ENCODE peak calls at places on chromosomes 4 and X, in six cellular contexts. A is stomach, U is sigmoid colon, C is upper lobe of left lung, W is transverse colon, M is A549. O is an unnamed sample.

GRCh38 chr4:41120297-41121217 is 93.8 kb downstream of the APBB2 start:
- DNase-seq in W (peak; percentile 45), M (no peak), A (peak; percentile 62), C (peak; percentile 76), U (peak; percentile 92), O (peak; percentile 87)

GRCh38 chr4:105106416-105106815 is 40.3 kb upstream of the TET2 start:
- DNase-seq in W (no peak), A (no peak), M (no peak), C (no peak), U (no peak), O (peak; percentile 13)

GRCh38 chrX:139892512-139892911 is 40.3 kb downstream of the ATP11C start:
- DNase-seq in U (no peak), M (no peak), A (no peak), C (no peak), W (no peak), O (no peak)

GRCh38 chr4:15682790-15683495 is 1.3 kb downstream of the FAM200B start:
- DNase-seq in C (no peak), W (no peak), U (no peak), M (no peak), A (no peak), O (no peak)

GRCh38 chr4:30962949-30963348 is 242.8 kb downstream of the PCDH7 start:
- DNase-seq in W (no peak), U (no peak), M (no peak), A (no peak), C (no peak), O (no peak)

GRCh38 chr4:72319596-72319995 is 249.4 kb downstream of the ADAMTS3 start:
- DNase-seq in C (no peak), U (no peak), W (no peak), M (no peak), A (no peak), O (no peak)

GRCh38 chr4:106056914-106057313 is 161.6 kb downstream of the NPNT start:
- DNase-seq in M (no peak), C (no peak), U (no peak), A (no peak), W (no peak), O (no peak)

GRCh38 chr4:83905952-83906351 is 370.0 kb downstream of the GPAT3 start:
- DNase-seq in C (no peak), A (no peak), U (no peak), M (peak; percentile 17), W (no peak), O (no peak)

GRCh38 chr4:4856071-4857000 is 3.1 kb upstream of the MSX1 start:
- DNase-seq in C (no peak), M (no peak), W (no peak), A (no peak), U (peak; percentile 45), O (no peak)

GRCh38 chr4:24850669-24851068 is 55.3 kb downstream of the SOD3 start:
- DNase-seq in W (peak; percentile 10), A (no peak), C (no peak), M (peak; percentile 10), U (peak; percentile 71), O (no peak)

GRCh38 chr4:8648816-8649630 is 56.5 kb downstream of the CPZ start:
- DNase-seq in A (peak; percentile 21), W (no peak), M (no peak), U (peak; percentile 50), C (no peak), O (no peak)

GRCh38 chr4:106017975-106018374 is 122.7 kb downstream of the NPNT start:
- DNase-seq in C (no peak), M (no peak), A (no peak), U (no peak), W (no peak), O (no peak)

GRCh38 chr4:185112104-185112503 is 31.0 kb upstream of the SLC25A4 start:
- DNase-seq in U (no peak), C (peak; percentile 63), W (no peak), A (peak; percentile 58), M (peak; percentile 71), O (no peak)

GRCh38 chr4:37799941-37800554 is 26.4 kb upstream of the PGM2 start:
- DNase-seq in U (no peak), C (no peak), M (no peak), W (no peak), A (no peak), O (no peak)

GRCh38 chrX:94204524-94204923 is 530.5 kb downstream of the FAM133A start:
- DNase-seq in C (no peak), M (no peak), W (no peak), U (no peak), A (no peak), O (no peak)

GRCh38 chrX:109384569-109385174 is 97.2 kb downstream of the GUCY2F start:
- DNase-seq in C (no peak), U (no peak), M (peak; percentile 11), A (no peak), W (no peak), O (no peak)

GRCh38 chrX:40267334-40268118 is 169.8 kb upstream of the BCOR start:
- DNase-seq in M (no peak), A (no peak), W (no peak), U (peak; percentile 71), C (no peak), O (no peak)

GRCh38 chr4:84218002-84218401 is 281.1 kb downstream of the NKX6-1 start:
- DNase-seq in C (no peak), A (no peak), M (no peak), U (no peak), W (no peak), O (no peak)

GRCh38 chrX:51955200-51955599 is 61.8 kb downstream of the MAGED1 start:
- DNase-seq in W (no peak), C (no peak), U (no peak), A (no peak), M (no peak), O (no peak)

GRCh38 chrX:17361620-17362019 is 13.4 kb upstream of the NHS start:
- DNase-seq in U (no peak), C (no peak), M (peak; percentile 52), W (no peak), A (no peak), O (no peak)

GRCh38 chrX:23656684-23657083 is 10.6 kb upstream of the PRDX4 start:
- DNase-seq in W (no peak), U (no peak), C (no peak), A (no peak), M (no peak), O (no peak)

DNA sequence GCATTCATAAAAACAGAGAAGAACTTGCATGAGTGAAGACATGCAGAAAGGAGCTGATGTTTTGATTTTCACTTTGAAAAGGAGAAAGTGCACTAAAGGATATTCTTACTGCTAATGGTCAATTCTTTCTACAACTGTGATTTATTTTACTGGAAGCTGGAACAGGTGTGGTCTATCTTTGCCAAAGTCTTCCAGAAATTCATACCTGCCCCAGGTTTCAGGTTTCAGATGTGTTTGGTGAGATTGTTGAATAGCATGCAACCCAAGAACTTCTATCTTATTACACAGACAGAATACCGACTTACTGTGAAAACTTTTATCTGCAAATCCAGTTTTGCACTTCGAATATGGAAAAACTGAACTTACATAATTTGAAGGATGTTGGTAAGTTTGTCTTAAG is 388.3 kb downstream of the PDGFC start:
- DNase-seq in U (no peak), W (no peak), A (no peak), C (no peak), M (no peak), O (no peak)
- TF ChIP-seq EP300 in U (no peak), W (no peak), A (no peak), C (no peak), M (no peak), O (no peak)

DNA sequence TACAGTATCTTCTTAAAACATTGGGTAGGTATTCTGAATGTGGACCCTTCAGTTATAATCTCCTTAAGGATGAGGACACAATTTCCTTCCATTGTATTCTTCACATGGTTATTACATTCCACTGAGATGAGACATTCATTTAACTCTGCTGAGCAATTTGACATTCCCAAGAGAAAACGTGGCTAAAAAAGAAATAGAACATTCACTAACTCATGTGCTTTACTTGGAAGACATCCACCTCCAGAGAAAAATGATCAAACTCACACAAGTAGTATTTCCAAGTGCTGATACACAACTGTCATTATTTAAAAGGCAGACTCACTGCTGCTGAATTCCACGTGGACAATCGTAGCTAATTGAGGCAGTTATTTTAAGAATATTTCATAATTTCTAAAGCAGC is 227.9 kb upstream of the ANKRD50 start:
- DNase-seq in U (no peak), C (no peak), M (peak; percentile 42), A (no peak), W (no peak), O (no peak)
- TF ChIP-seq EP300 in U (no peak), C (no peak), M (no peak), A (no peak), W (no peak), O (no peak)

GRCh38 chrX:153791104-153791852 is 2.9 kb downstream of the IDH3G start:
- DNase-seq in M (no peak), W (no peak), A (no peak), U (no peak), C (no peak), O (no peak)
- TF ChIP-seq EP300 in M (no peak), W (no peak), A (no peak), U (no peak), C (no peak), O (no peak)

DNA sequence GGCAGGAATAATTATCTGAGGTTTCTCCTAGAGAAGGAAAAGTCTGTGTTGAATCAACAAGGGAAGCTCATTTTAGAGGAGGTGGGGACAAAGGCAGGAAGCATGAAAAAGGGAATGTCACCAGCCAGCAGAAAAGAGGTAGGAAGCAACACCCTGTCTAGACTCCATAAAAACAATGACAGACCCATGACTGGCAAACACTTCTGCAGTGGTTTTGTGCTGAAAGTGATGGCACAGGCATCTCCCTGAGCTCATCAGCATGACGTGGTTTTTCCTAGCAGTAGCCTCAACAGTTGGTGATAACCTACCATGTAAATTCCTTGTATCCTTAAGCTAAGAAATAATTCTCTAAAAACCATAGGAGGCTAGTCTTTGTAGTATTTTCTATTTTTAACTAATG is 110.7 kb upstream of the GALNT7 start:
- DNase-seq in A (no peak), M (no peak), U (no peak), W (no peak), C (no peak), O (no peak)
- TF ChIP-seq EP300 in A (no peak), M (no peak), U (no peak), W (no peak), C (no peak), O (no peak)

GRCh38 chr4:107279729-107280128 is 243.6 kb upstream of the DKK2 start:
- DNase-seq in A (no peak), W (no peak), M (peak; percentile 16), C (no peak), U (no peak), O (no peak)
- TF ChIP-seq EP300 in A (no peak), W (no peak), M (no peak), C (no peak), U (no peak), O (no peak)

GRCh38 chr4:25865586-25865985 is 2.8 kb upstream of the SEL1L3 start:
- DNase-seq in M (peak; percentile 51), W (peak; percentile 85), A (peak; percentile 65), C (peak; percentile 50), U (no peak), O (no peak)
- TF ChIP-seq EP300 in M (no peak), W (no peak), A (no peak), C (no peak), U (no peak), O (no peak)

GRCh38 chrX:135411893-135412292 is 9.9 kb upstream of the SMIM10L2A start:
- DNase-seq in U (no peak), A (no peak), W (no peak), M (peak; percentile 30), C (no peak), O (no peak)
- TF ChIP-seq EP300 in U (no peak), A (no peak), W (no peak), M (no peak), C (no peak), O (no peak)

GRCh38 chr4:19940861-19941260 is 310.8 kb upstream of the SLIT2 start:
- DNase-seq in M (no peak), A (no peak), C (no peak), W (no peak), U (no peak), O (no peak)
- TF ChIP-seq EP300 in M (no peak), A (no peak), C (no peak), W (no peak), U (no peak), O (no peak)

O was measured in ovary.